ENCODE peak calls at places on chromosome 6, in ten cellular contexts. E is B cell; V is A549; S is bronchial epithelial cell; X is cardiac septum; O is GF-D8; T is uterus; H is OCI-LY7; Z is CD4-positive, CD25-positive, alpha-beta regulatory T cell; N is foreskin fibroblast. A is an unnamed sample.

GRCh38 chr6:53474010-53474409 is 70.9 kb downstream of the GCLC start:
- DNase-seq in S (peak), N (no peak), H (no peak), T (no peak), X (no peak), O (no peak), Z (no peak), E (no peak), V (no peak), A (no peak)

GRCh38 chr6:151130329-151130728 is 109.4 kb upstream of the AKAP12 start:
- DNase-seq in V (no peak), S (no peak), N (no peak), X (no peak), T (no peak), O (no peak), H (no peak), E (no peak), Z (no peak), A (no peak)

GRCh38 chr6:33638581-33638980 is 17.5 kb downstream of the ITPR3 start:
- DNase-seq in X (no peak), T (no peak), S (no peak), V (no peak), O (no peak), N (no peak), Z (no peak), H (no peak), E (no peak), A (no peak)

GRCh38 chr6:30493643-30494250 is 4.4 kb downstream of the HLA-E start:
- DNase-seq in S (no peak), O (no peak), V (no peak), T (no peak), E (peak), H (no peak), N (no peak), X (no peak), Z (peak), A (no peak)

GRCh38 chr6:168136622-168137021 is 57.6 kb upstream of the FRMD1 start:
- DNase-seq in V (no peak), H (no peak), X (no peak), S (no peak), T (no peak), N (no peak), Z (no peak), E (no peak), O (no peak), A (no peak)

GRCh38 chr6:165376100-165376499 is 66.7 kb upstream of the C6orf118 start:
- DNase-seq in N (no peak), X (no peak), Z (no peak), H (no peak), T (no peak), V (no peak), S (no peak), O (no peak), E (no peak), A (no peak)

GRCh38 chr6:20905377-20905776 is 371.1 kb downstream of the CDKAL1 start:
- DNase-seq in T (no peak), Z (no peak), S (no peak), E (no peak), X (no peak), N (no peak), O (no peak), H (no peak), V (no peak), A (no peak)

GRCh38 chr6:36914227-36914794 is 28.6 kb downstream of the C6orf89 start:
- DNase-seq in N (no peak), E (no peak), X (no peak), V (peak), Z (peak), T (no peak), H (no peak), S (peak), O (no peak), A (no peak)

GRCh38 chr6:101429291-101429690 is 35.8 kb downstream of the GRIK2 start:
- DNase-seq in O (no peak), H (no peak), V (no peak), X (no peak), N (no peak), T (no peak), E (no peak), S (peak), Z (no peak), A (no peak)

GRCh38 chr6:135182993-135183531 is 2.0 kb downstream of the MYB start:
- DNase-seq in N (no peak), X (no peak), Z (peak), O (no peak), S (peak), V (no peak), E (peak), T (no peak), H (peak), A (peak)

GRCh38 chr6:130968486-130968885 is 94.6 kb downstream of the EPB41L2 start:
- DNase-seq in O (no peak), T (no peak), E (no peak), V (no peak), H (no peak), Z (no peak), S (no peak), X (no peak), N (no peak), A (no peak)

GRCh38 chr6:169722362-169723199 is 1.7 kb downstream of the PHF10 start:
- DNase-seq in N (peak), E (peak), T (no peak), V (no peak), O (no peak), S (peak), H (peak), X (no peak), Z (no peak), A (no peak)

GRCh38 chr6:41858703-41859102 is 36.5 kb downstream of the USP49 start:
- DNase-seq in V (no peak), O (no peak), T (no peak), X (no peak), S (no peak), E (no peak), N (no peak), H (no peak), Z (no peak), A (no peak)

A was measured in stimulated activated effector memory CD8-positive, alpha-beta T cell treated with anti-CD3 and anti-CD28 coated beads, Interleukin-12 subunit alpha, Interleukin-12 subunit beta, amount 100 ng/mL, for 72 hours.